ENCODE peak calls at places on chromosomes 12 and 14, in four cellular contexts. K is endothelial cell of umbilical vein; I is keratinocyte; T is CD4-positive, alpha-beta memory T cell. Y is an unnamed sample.

GRCh38 chr12:14239350-14239934 is 126.0 kb upstream of the ATF7IP start:
- DNase-seq in K (no peak), I (no peak), T (peak; percentile 17), Y (peak; percentile 75)

GRCh38 chr12:47767197-47767724 is 5.8 kb upstream of the SLC48A1 start:
- DNase-seq in K (peak; percentile 66), I (no peak), T (peak; percentile 72), Y (peak; percentile 78)

GRCh38 chr12:2243275-2243674 is 190.5 kb downstream of the CACNA1C start:
- DNase-seq in K (no peak), I (no peak), T (no peak), Y (no peak)

GRCh38 chr12:71415336-71416231 is 24.0 kb upstream of the LGR5 start:
- DNase-seq in K (peak; percentile 49), I (no peak), T (peak; percentile 47), Y (peak; percentile 69)

GRCh38 chr14:75295061-75295461 is 16.4 kb downstream of the FOS start:
- DNase-seq in K (peak; percentile 59), I (no peak), T (no peak), Y (no peak)

GRCh38 chr14:52338282-52338681 is 24.2 kb downstream of the PTGER2 start:
- DNase-seq in K (peak; percentile 73), I (no peak), T (no peak), Y (no peak)

GRCh38 chr14:39005044-39005736 is 97.8 kb downstream of the SEC23A start:
- DNase-seq in K (no peak), I (no peak), T (no peak), Y (no peak)

GRCh38 chr14:46985529-46986137 is 334.1 kb upstream of the RPL10L start:
- DNase-seq in K (no peak), I (no peak), T (no peak), Y (no peak)

GRCh38 chr12:30779578-30779977 is 24.8 kb upstream of the CAPRIN2 start:
- DNase-seq in K (no peak), I (no peak), T (no peak), Y (no peak)

GRCh38 chr14:105484069-105484996 is 2.4 kb upstream of the CRIP1 start:
- DNase-seq in K (peak; percentile 28), I (no peak), T (peak; percentile 79), Y (no peak)

GRCh38 chr14:88668448-88669116 is 105.7 kb downstream of the ZC3H14 start:
- DNase-seq in K (no peak), I (no peak), T (no peak), Y (peak; percentile 23)

GRCh38 chr12:93803408-93803807 is 126.2 kb downstream of the CRADD start:
- DNase-seq in K (no peak), I (no peak), T (no peak), Y (no peak)

GRCh38 chr14:75238728-75239455 is 39.7 kb upstream of the FOS start:
- DNase-seq in K (no peak), I (no peak), T (no peak), Y (no peak)

GRCh38 chr12:130787445-130788410 is 51.3 kb downstream of the STX2 start:
- DNase-seq in K (no peak), I (no peak), T (no peak), Y (no peak)

GRCh38 chr12:81170072-81170471 is 92.2 kb downstream of the ACSS3 start:
- DNase-seq in K (no peak), I (no peak), T (no peak), Y (no peak)

GRCh38 chr12:69657376-69658137 is 41.5 kb downstream of the BEST3 start:
- DNase-seq in K (no peak), I (no peak), T (no peak), Y (no peak)

GRCh38 chr12:6823161-6824084 is 1.8 kb downstream of the GPR162 start:
- DNase-seq in K (no peak), I (no peak), T (no peak), Y (no peak)

GRCh38 chr14:35051796-35052195 is 5.7 kb downstream of the FAM177A1 start:
- DNase-seq in K (no peak), I (no peak), T (no peak), Y (no peak)

GRCh38 chr14:36935976-36936678 is 236.3 kb downstream of the SLC25A21 start:
- DNase-seq in K (no peak), I (no peak), T (no peak), Y (no peak)

GRCh38 chr12:85357609-85358008 is 77.6 kb downstream of the ALX1 start:
- DNase-seq in K (no peak), I (no peak), T (no peak), Y (no peak)

GRCh38 chr12:52121848-52122838 is 42.6 kb downstream of the SMIM41 start:
- DNase-seq in K (peak; percentile 33), I (no peak), T (peak; percentile 45), Y (peak; percentile 86)

GRCh38 chr12:54967461-54967860 is 17.1 kb downstream of the TESPA1 start:
- DNase-seq in K (peak; percentile 36), I (peak; percentile 17), T (no peak), Y (no peak)

GRCh38 chr12:89390802-89391673 is 38.7 kb upstream of the DUSP6 start:
- DNase-seq in K (peak; percentile 62), I (no peak), T (no peak), Y (no peak)

GRCh38 chr12:94793191-94793595 is 142.8 kb upstream of the TMCC3 start:
- DNase-seq in K (no peak), I (no peak), T (no peak), Y (no peak)

GRCh38 chr12:11716794-11717532 is 67.5 kb downstream of the ETV6 start:
- DNase-seq in K (peak; percentile 48), I (no peak), T (no peak), Y (no peak)

GRCh38 chr14:76456891-76457586 is 81.1 kb downstream of the ESRRB start:
- DNase-seq in K (no peak), I (no peak), T (no peak), Y (no peak)

GRCh38 chr12:99053599-99054362 is 408.7 kb downstream of the APAF1 start:
- DNase-seq in K (no peak), I (no peak), T (no peak), Y (no peak)

GRCh38 chr14:101496779-101497420 is 64.4 kb upstream of the DIO3 start:
- DNase-seq in K (no peak), I (no peak), T (no peak), Y (no peak)

GRCh38 chr12:63752283-63752682 is 27.4 kb upstream of the RXYLT1 start:
- DNase-seq in K (no peak), I (no peak), T (no peak), Y (no peak)

GRCh38 chr12:27387473-27387872 is 54.8 kb downstream of the BMAL2 start:
- DNase-seq in K (no peak), I (no peak), T (no peak), Y (no peak)

GRCh38 chr12:77239617-77240016 is 174.2 kb upstream of the E2F7 start:
- DNase-seq in K (no peak), I (peak; percentile 42), T (no peak), Y (no peak)

GRCh38 chr12:52389313-52390207 is 4.1 kb upstream of the KRT84 start:
- DNase-seq in K (no peak), I (no peak), T (no peak), Y (no peak)

GRCh38 chr14:51333901-51334432 is 93.9 kb downstream of the TMX1 start:
- DNase-seq in K (no peak), I (peak; percentile 58), T (no peak), Y (no peak)

GRCh38 chr12:52847335-52848102 is 1.3 kb downstream of the KRT78 start:
- DNase-seq in K (no peak), I (no peak), T (no peak), Y (no peak)

GRCh38 chr12:116620801-116621593 is 61.8 kb downstream of the MAP1LC3B2 start:
- DNase-seq in K (no peak), I (no peak), T (no peak), Y (no peak)

GRCh38 chr14:59297070-59297766 is 108.8 kb downstream of the DAAM1 start:
- DNase-seq in K (no peak), I (no peak), T (no peak), Y (no peak)

GRCh38 chr12:109336593-109336992 is 11.1 kb upstream of the MYO1H start:
- DNase-seq in K (no peak), I (no peak), T (no peak), Y (no peak)
- H3K27ac ChIP-seq in K (no peak overlapping the region), I (no peak overlapping the region), T (no peak overlapping the region), Y (no peak overlapping the region)

DNA sequence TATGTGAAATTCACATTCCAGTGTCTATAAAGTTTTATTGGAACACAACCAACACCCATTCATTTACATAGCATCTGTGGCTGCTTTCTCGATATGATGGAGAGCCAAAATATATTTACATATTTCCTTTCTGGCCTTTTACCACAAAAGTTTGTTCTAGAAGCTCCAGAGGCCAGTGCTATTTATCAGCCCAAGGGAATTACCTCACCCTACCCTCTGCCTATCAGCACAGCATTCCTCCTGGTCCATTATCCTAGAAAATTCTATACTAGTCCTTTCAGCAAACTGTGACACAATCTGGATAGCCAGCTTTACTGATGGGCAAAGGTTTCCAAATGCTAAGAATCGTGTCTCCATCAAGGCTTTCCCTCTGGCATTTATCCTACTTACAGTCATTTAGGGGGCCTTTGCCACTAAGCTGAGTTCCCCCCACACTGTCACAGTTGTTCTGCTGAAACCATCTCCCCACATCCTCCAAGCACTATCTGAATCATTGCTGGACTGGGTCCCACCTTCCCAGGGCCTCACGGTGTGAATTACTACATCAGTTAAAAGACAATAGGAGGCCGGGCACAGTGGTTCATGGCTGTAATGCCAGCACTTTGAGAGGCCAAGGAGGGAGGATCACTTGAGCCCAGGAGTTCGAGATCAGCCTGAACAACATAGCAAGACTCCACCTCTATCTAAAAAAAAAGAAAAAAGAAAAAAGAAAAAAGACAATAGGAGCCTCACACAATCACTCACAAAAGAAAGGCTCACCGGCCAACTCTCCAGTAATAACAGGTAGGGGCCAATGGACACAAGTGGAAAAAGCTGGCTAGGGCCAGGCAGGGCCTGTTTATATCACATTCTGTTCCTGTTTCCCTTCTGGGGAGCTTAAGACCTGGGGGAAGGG is 12.1 kb downstream of the SYNE3 start:
- DNase-seq in K (peak; percentile 50), I (no peak), T (no peak), Y (no peak)
- H3K4me1 ChIP-seq in K (peaks cover 37% of the 10 kb centered on the region), I (peaks cover 20% of the 10 kb centered on the region), T (peaks cover 75% of the 10 kb centered on the region), Y (peaks cover 22% of the 10 kb centered on the region)

DNA sequence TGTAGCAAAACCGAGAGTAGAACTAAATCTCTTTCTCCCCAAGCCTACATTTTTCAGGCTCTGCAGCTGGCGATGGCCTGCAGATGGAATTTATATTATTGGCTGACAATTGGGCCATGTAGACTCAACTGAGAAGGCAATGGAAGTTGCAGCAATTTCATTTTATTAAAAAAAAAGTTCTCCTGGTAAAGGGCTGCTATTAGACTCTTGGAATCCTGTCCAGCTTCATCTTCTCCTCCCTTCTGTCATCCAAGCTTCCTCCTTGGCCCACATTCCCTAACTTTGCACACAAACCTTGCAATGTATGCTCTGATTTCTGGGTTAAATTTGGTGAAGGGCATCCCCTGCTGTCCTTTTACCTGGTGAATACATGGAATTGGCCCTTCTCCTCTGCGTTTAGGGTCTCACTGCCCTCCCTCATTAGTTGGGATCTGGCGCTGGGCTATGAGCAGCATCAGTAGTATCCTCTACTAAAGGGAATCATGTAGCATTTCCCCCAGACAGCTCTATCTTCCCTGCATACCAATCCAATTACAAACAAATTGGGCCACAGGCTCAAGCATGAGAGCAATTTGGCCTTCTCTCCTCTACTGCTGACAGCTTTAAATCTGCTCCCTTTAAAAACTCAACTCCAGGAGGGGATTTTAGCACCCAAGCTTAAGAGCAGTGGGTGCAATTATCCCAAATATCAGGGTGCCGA is 336.9 kb downstream of the BMP4 start:
- DNase-seq in K (no peak), I (no peak), T (no peak), Y (no peak)
- H3K27ac ChIP-seq in K (no peak overlapping the region), I (no peak overlapping the region), T (no peak overlapping the region), Y (no peak overlapping the region)

DNA sequence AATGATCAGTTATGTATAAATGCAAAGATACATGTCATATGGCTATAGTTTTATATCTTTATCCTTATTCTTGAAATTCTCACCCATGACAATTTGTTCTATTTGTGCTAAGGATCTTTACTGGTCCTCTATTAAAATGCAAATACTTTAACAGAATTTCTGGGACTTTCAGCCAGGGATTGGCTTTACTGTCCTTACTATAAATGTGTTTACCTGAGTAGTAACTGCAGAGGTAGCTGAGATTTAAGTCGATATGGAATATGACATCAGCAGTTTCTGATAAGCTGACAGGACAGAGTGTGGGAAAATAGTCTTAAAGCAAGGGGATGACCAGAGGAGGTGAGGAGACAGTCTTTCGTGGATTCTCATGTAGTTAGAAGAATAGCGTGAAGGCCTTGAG is 206.4 kb downstream of the DIO2 start:
- DNase-seq in K (no peak), I (no peak), T (no peak), Y (no peak)
- H3K4me1 ChIP-seq in K (no peaks in the 10 kb centered on the region), I (no peaks in the 10 kb centered on the region), T (no peaks in the 10 kb centered on the region), Y (no peaks in the 10 kb centered on the region)

Y was measured in OCI-LY7.